ENCODE peak calls at places on chromosomes 3 and 15, in five cellular contexts. L is NCI-H748 treated with DMSO at 0.1 percent for 48 hours, R is cerebellar cortex, U is EL, E is HTR-8/SVneo. Z is an unnamed sample.

GRCh38 chr3:45793482-45794176 is 2.7 kb downstream of the SLC6A20 start:
- DNase-seq in L (no peak), R (peak), U (no peak), E (no peak), Z (no peak)

GRCh38 chr15:70356062-70356860 is 258.5 kb upstream of the TLE3 start:
- DNase-seq in L (no peak), R (no peak), U (no peak), E (no peak), Z (no peak)

GRCh38 chr3:61173685-61174084 is 77.6 kb downstream of the FHIT start:
- DNase-seq in L (no peak), R (no peak), U (no peak), E (no peak), Z (no peak)

GRCh38 chr3:179227349-179227748 is 23.6 kb downstream of the KCNMB3 start:
- DNase-seq in L (no peak), R (no peak), U (peak), E (no peak), Z (no peak)

GRCh38 chr15:66405007-66405406 is 18.3 kb downstream of the MAP2K1 start:
- DNase-seq in L (no peak), R (no peak), U (no peak), E (no peak), Z (no peak)

GRCh38 chr15:41490355-41490754 is 3.3 kb upstream of the ITPKA start:
- DNase-seq in L (no peak), R (no peak), U (peak), E (peak), Z (no peak)

GRCh38 chr3:71185733-71186455 is 397.6 kb downstream of the FOXP1 start:
- DNase-seq in L (no peak), R (no peak), U (peak), E (peak), Z (no peak)

GRCh38 chr3:112405845-112406244 is 72.9 kb downstream of the CD200 start:
- DNase-seq in L (no peak), R (no peak), U (peak), E (no peak), Z (no peak)

GRCh38 chr15:65208656-65209055 is 2.6 kb downstream of the CILP start:
- DNase-seq in L (no peak), R (no peak), U (no peak), E (no peak), Z (no peak)

GRCh38 chr15:64851503-64851840 is 9.8 kb downstream of the PLEKHO2 start:
- DNase-seq in L (no peak), R (no peak), U (peak), E (no peak), Z (no peak)

GRCh38 chr3:120640231-120640630 is 41.8 kb downstream of the HGD start:
- DNase-seq in L (no peak), R (peak), U (no peak), E (no peak), Z (no peak)

GRCh38 chr15:101022306-101022705 is 103.1 kb downstream of the LRRK1 start:
- DNase-seq in L (no peak), R (no peak), U (no peak), E (no peak), Z (peak)

GRCh38 chr3:182490601-182491485 is 302.5 kb upstream of the ATP11B start:
- DNase-seq in L (peak), R (peak), U (peak), E (no peak), Z (no peak)

GRCh38 chr3:15496341-15496664 is 25.2 kb downstream of the COLQ start:
- DNase-seq in L (no peak), R (peak), U (no peak), E (no peak), Z (peak)

GRCh38 chr3:77539014-77539413 is 499.1 kb downstream of the ROBO2 start:
- DNase-seq in L (no peak), R (no peak), U (no peak), E (no peak), Z (no peak)

GRCh38 chr3:141231101-141231922 is at the start of gene PXYLP1:
- DNase-seq in L (peak), R (peak), U (peak), E (peak), Z (peak)

GRCh38 chr3:43074482-43074881 is 31.4 kb downstream of the POMGNT2 start:
- DNase-seq in L (no peak), R (no peak), U (no peak), E (no peak), Z (no peak)

GRCh38 chr3:164533275-164533674 is 545.0 kb downstream of the SI start:
- DNase-seq in L (peak), R (no peak), U (no peak), E (no peak), Z (no peak)

GRCh38 chr15:64842986-64843561 is 1.4 kb downstream of the PLEKHO2 start:
- DNase-seq in L (no peak), R (peak), U (peak), E (no peak), Z (no peak)